ENCODE peak calls at places on chromosomes 11 and 22, in five cellular contexts. G is thoracic aorta; D is HCT116; K is effector memory CD4-positive, alpha-beta T cell; Y is Karpas-422. V is an unnamed sample. For H3K4me1 and H3K36me3, the result is how much of the 10 kb centered on the place peaks cover.

GRCh38 chr11:36258730-36259360 is 30.4 kb downstream of the COMMD9 start:
- DNase-seq in G (no peak), D (peak), K (no peak), Y (peak), V (no peak)

GRCh38 chr22:19507534-19507861 is 16.7 kb downstream of the CLDN5 start:
- DNase-seq in G (no peak), D (no peak), K (no peak), Y (no peak), V (no peak)

GRCh38 chr11:62707277-62707771 is at the start of the genes BSCL2 and GNG3:
- DNase-seq in G (no peak), D (no peak), K (no peak), Y (peak), V (no peak)

GRCh38 chr22:46763051-46763705 is 728 bp downstream of the TBC1D22A start:
- DNase-seq in G (no peak), D (no peak), K (peak), Y (peak), V (peak)

GRCh38 chr11:19679952-19680823 is 32.4 kb upstream of the NAV2 start:
- DNase-seq in G (peak), D (peak), K (no peak), Y (no peak), V (no peak)

GRCh38 chr11:82986491-82986890 is 85.0 kb downstream of the DDIAS start:
- DNase-seq in G (no peak), D (no peak), K (no peak), Y (no peak), V (no peak)

GRCh38 chr11:2523821-2524391 is 79.1 kb downstream of the KCNQ1 start:
- DNase-seq in G (no peak), D (no peak), K (no peak), Y (no peak), V (no peak)

GRCh38 chr11:130873766-130874165 is 42.5 kb downstream of the SNX19 start:
- DNase-seq in G (no peak), D (no peak), K (no peak), Y (no peak), V (no peak)

GRCh38 chr11:126597041-126597440 is 241.6 kb downstream of the ST3GAL4 start:
- DNase-seq in G (no peak), D (no peak), K (no peak), Y (no peak), V (no peak)

GRCh38 chr11:63505857-63506528 is at the start of gene LGALS12:
- DNase-seq in G (no peak), D (no peak), K (no peak), Y (no peak), V (no peak)

GRCh38 chr22:42841444-42841843 is 15.6 kb downstream of the ARFGAP3 start:
- DNase-seq in G (no peak), D (no peak), K (no peak), Y (no peak), V (no peak)

GRCh38 chr11:116467809-116468208 is 305.0 kb downstream of the BUD13 start:
- DNase-seq in G (no peak), D (no peak), K (no peak), Y (no peak), V (no peak)

GRCh38 chr22:33859311-33859710 is 61.0 kb downstream of the LARGE1 start:
- DNase-seq in G (no peak), D (no peak), K (no peak), Y (no peak), V (no peak)

GRCh38 chr22:33325232-33326004 is 267.2 kb upstream of the SYN3 start:
- DNase-seq in G (no peak), D (no peak), K (no peak), Y (peak), V (no peak)

GRCh38 chr11:12674936-12675696 is 895 bp downstream of the TEAD1 start:
- DNase-seq in G (no peak), D (no peak), K (no peak), Y (no peak), V (no peak)

GRCh38 chr11:73187854-73188253 is 30.2 kb upstream of the P2RY2 start:
- DNase-seq in G (no peak), D (no peak), K (no peak), Y (no peak), V (no peak)

GRCh38 chr11:27339940-27340339 is 23.1 kb downstream of the CCDC34 start:
- DNase-seq in G (no peak), D (no peak), K (no peak), Y (no peak), V (no peak)

GRCh38 chr11:8098879-8099278 is 17.9 kb downstream of the TUB start:
- DNase-seq in G (no peak), D (no peak), K (no peak), Y (no peak), V (no peak)

GRCh38 chr11:1084561-1085439 is 10.1 kb downstream of the MUC2 start:
- DNase-seq in G (no peak), D (no peak), K (no peak), Y (no peak), V (no peak)

GRCh38 chr11:1087279-1087960 is 12.7 kb downstream of the MUC2 start:
- DNase-seq in G (no peak), D (no peak), K (no peak), Y (no peak), V (no peak)

GRCh38 chr11:1083621-1084551 is 9.2 kb downstream of the MUC2 start:
- DNase-seq in G (no peak), D (no peak), K (no peak), Y (no peak), V (no peak)

GRCh38 chr11:1086171-1087102 is 11.8 kb downstream of the MUC2 start:
- DNase-seq in G (no peak), D (no peak), K (no peak), Y (no peak), V (no peak)

DNA sequence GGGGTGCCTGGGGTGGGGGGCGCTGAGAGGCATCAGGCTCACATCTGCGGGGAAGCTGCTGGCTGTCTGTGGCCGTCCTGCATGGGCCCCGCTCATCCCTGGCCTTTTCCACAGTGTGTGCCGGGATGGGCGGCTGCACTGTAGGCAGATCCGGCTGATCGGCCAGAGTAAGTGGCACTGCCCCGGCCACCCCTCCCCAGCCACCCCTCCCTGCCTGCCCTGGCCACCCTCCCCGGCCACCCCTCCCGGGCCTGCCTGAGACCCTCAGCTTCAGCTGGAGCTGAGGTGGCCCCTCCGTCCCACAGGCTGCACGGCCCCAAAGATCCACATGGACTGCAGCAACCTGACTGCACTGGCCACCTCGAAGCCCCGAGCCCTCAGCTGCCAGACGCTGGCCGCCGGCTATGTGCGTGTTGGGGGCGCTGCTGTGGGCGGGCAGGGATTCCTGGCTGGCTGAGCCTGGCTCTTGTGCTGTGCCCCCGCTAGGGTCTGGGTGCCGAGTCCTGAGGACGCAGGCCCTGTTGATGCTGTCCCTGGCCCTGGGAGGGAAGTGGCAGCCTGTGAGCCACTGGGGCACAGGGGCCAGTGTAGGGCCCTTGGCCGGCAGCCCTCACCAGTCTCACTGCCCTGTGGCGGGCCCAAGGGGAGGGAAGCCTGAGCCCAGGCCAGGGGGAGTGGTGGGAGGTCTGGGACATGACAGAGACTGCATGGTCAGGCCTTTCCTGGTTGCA is 10.9 kb downstream of the MUC2 start:
- DNase-seq in G (no peak), D (no peak), K (no peak), Y (no peak), V (no peak)
- H3K4me1 ChIP-seq in G (under half), D (under half), K (under half), Y (under half), V (under half)

DNA sequence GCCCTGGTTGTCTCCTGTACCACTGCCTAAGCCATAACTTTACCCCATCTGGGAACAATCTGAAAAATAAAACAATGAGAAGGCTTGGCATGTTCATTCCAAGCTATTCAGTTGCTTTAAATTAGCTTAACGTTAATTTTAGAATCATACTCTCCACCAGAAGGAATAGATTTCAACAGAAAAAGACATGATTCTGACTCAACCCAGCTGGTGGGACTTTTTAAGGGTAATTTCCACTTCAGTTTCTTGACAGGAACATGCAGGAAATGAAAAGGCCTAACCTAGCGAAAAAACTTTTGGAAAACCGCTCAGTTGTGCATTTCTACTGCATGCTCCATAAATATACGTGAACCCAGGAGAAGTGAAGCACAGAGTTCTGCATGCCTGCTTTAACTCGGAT is 7.9 kb downstream of the SF3A1 start:
- DNase-seq in G (no peak), D (no peak), K (no peak), Y (no peak), V (no peak)
- H3K36me3 ChIP-seq in G (half or more), D (half or more), K (half or more), Y (half or more), V (half or more)

GRCh38 chr22:26580240-26580962 is 9.5 kb downstream of the TPST2 start:
- DNase-seq in G (no peak), D (no peak), K (no peak), Y (no peak), V (no peak)

GRCh38 chr22:26577081-26577480 is 12.9 kb downstream of the TPST2 start:
- DNase-seq in G (no peak), D (no peak), K (no peak), Y (no peak), V (no peak)

GRCh38 chr22:26581769-26582168 is 8.2 kb downstream of the TPST2 start:
- DNase-seq in G (no peak), D (no peak), K (no peak), Y (no peak), V (no peak)

GRCh38 chr22:26581026-26581425 is 8.9 kb downstream of the TPST2 start:
- DNase-seq in G (no peak), D (no peak), K (no peak), Y (no peak), V (no peak)

GRCh38 chr22:26579331-26579886 is 10.5 kb downstream of the TPST2 start:
- DNase-seq in G (no peak), D (no peak), K (peak), Y (peak), V (peak)
- H3K4me3 ChIP-seq in G (no peak), D (no peak), K (no peak), Y (peak), V (peak)

DNA sequence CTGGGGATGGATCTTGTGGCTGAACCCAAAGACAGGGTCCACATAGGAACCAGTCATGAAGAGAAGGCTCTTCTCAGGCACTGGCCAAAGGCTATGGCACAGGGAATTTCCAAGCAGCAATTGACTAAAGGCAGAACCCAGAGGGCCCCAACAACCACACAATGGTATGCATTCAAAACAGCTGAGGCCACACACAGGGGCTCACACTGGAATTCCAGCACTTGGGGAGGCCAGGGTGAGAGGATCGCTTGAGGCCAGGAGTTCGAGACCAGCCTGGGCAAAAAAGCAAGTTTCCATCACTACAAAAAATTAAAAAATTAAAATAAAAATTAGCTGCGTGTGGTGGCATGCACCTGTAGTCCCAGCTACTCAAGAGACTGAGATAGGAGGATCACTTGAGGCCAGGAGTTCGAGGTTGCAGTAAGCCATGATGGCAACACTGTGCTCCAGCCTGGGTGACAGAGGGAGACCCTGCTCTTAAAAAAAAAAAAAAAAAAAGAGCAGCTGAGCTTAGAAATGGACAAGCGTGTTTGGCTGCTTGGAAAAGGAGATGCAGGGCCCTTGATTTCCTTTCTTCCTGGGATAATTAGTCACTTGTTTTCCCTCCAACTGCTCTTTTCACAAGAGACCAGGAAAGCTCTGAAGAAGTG is 44.6 kb downstream of the MYH9 start:
- DNase-seq in G (no peak), D (no peak), K (no peak), Y (no peak), V (no peak)
- H3K4me1 ChIP-seq in G (half or more), D (under half), K (under half), Y (under half), V (half or more)

V was measured in CD4-positive, alpha-beta memory T cell.